ENCODE peak calls at places on chromosomes 16 and 17, in five cellular contexts. G, V, B, O and I are unnamed samples.

GRCh38 chr17:83143817-83144231 is 64.4 kb downstream of the METRNL start:
- DNase-seq in G (peak; percentile 60), V (no peak), B (no peak), O (no peak), I (no peak)

GRCh38 chr17:80297996-80298560 is 37.4 kb downstream of the RNF213 start:
- DNase-seq in G (no peak), V (no peak), B (no peak), O (no peak), I (no peak)

GRCh38 chr17:64196626-64197025 is 66.4 kb downstream of the TEX2 start:
- DNase-seq in G (no peak), V (no peak), B (no peak), O (no peak), I (no peak)

GRCh38 chr17:42683407-42684031 is 1.2 kb downstream of the CNTNAP1 start:
- DNase-seq in G (no peak), V (no peak), B (peak; percentile 23), O (no peak), I (no peak)

GRCh38 chr16:203246-203645 is 23.0 kb downstream of the HBQ1 start:
- DNase-seq in G (no peak), V (no peak), B (no peak), O (no peak), I (no peak)

GRCh38 chr17:10657123-10657522 is at the start of gene MYH3:
- DNase-seq in G (no peak), V (no peak), B (no peak), O (no peak), I (no peak)

GRCh38 chr17:77210331-77210730 is 69.6 kb downstream of the SEC14L1 start:
- DNase-seq in G (peak; percentile 69), V (no peak), B (no peak), O (no peak), I (no peak)

GRCh38 chr16:67027046-67027445 is 1.9 kb upstream of the CBFB start:
- DNase-seq in G (peak; percentile 47), V (no peak), B (no peak), O (no peak), I (no peak)

GRCh38 chr17:64503821-64504768 is 2.0 kb downstream of the DDX5 start:
- DNase-seq in G (no peak), V (no peak), B (no peak), O (no peak), I (no peak)

GRCh38 chr17:30093463-30094147 is 23.0 kb upstream of the NSRP1 start:
- DNase-seq in G (no peak), V (no peak), B (peak; percentile 76), O (peak; percentile 76), I (peak; percentile 58)

GRCh38 chr17:2172447-2172938 is 117.6 kb downstream of the HIC1 start:
- DNase-seq in G (no peak), V (peak; percentile 54), B (no peak), O (no peak), I (no peak)

GRCh38 chr17:4945176-4945943 is 3.0 kb downstream of the PFN1 start:
- DNase-seq in G (peak; percentile 92), V (peak; percentile 84), B (no peak), O (no peak), I (peak; percentile 62)

GRCh38 chr17:9522074-9522473 is 53.5 kb downstream of the STX8 start:
- DNase-seq in G (no peak), V (no peak), B (peak; percentile 49), O (peak; percentile 48), I (peak; percentile 35)

GRCh38 chr17:74922694-74923537 is at the start of gene USH1G:
- DNase-seq in G (no peak), V (no peak), B (peak; percentile 94), O (peak; percentile 48), I (peak; percentile 15)

GRCh38 chr17:74957935-74958549 is 14.5 kb downstream of the HID1 start:
- DNase-seq in G (peak; percentile 89), V (peak; percentile 73), B (peak; percentile 96), O (peak; percentile 78), I (peak; percentile 81)

GRCh38 chr16:67000384-67001158 is 12.2 kb downstream of the CES4A start:
- DNase-seq in G (no peak), V (peak; percentile 66), B (peak; percentile 97), O (peak; percentile 70), I (peak; percentile 56)

GRCh38 chr16:15950167-15950854 is 895 bp downstream of the ABCC1 start:
- DNase-seq in G (no peak), V (peak; percentile 36), B (peak; percentile 68), O (peak; percentile 48), I (peak; percentile 37)

GRCh38 chr16:21608647-21609328 is 9.4 kb downstream of the METTL9 start:
- DNase-seq in G (no peak), V (no peak), B (no peak), O (no peak), I (peak; percentile 53)

GRCh38 chr16:48041861-48042435 is 113.8 kb downstream of the ABCC12 start:
- DNase-seq in G (no peak), V (no peak), B (no peak), O (peak; percentile 9), I (no peak)

GRCh38 chr17:44628234-44629188 is 27.8 kb upstream of the MEIOC start:
- DNase-seq in G (no peak), V (no peak), B (no peak), O (peak; percentile 91), I (no peak)

GRCh38 chr17:50021681-50022370 is 26.8 kb upstream of the DLX3 start:
- DNase-seq in G (no peak), V (peak; percentile 25), B (no peak), O (no peak), I (no peak)

GRCh38 chr17:45675892-45676291 is 108.2 kb upstream of the CRHR1 start:
- DNase-seq in G (no peak), V (no peak), B (no peak), O (no peak), I (no peak)

GRCh38 chr17:51322390-51323029 is 62.2 kb downstream of the UTP18 start:
- DNase-seq in G (no peak), V (no peak), B (peak; percentile 52), O (peak; percentile 46), I (no peak)

GRCh38 chr17:8606415-8606814 is 24.1 kb downstream of the MYH10 start:
- DNase-seq in G (no peak), V (no peak), B (no peak), O (no peak), I (no peak)

GRCh38 chr17:51703364-51704341 is 443.3 kb downstream of the UTP18 start:
- DNase-seq in G (no peak), V (no peak), B (no peak), O (no peak), I (no peak)

GRCh38 chr17:7859028-7859427 is 1.2 kb downstream of the CYB5D1 start:
- DNase-seq in G (no peak), V (no peak), B (no peak), O (no peak), I (no peak)

GRCh38 chr16:71762186-71762585 is 37.7 kb upstream of the PHLPP2 start:
- DNase-seq in G (no peak), V (no peak), B (no peak), O (no peak), I (no peak)

GRCh38 chr16:65101009-65101408 is 20.9 kb downstream of the CDH11 start:
- DNase-seq in G (no peak), V (no peak), B (no peak), O (no peak), I (no peak)

GRCh38 chr16:21663889-21664647 is at the start of gene OTOA:
- DNase-seq in G (peak; percentile 65), V (no peak), B (peak; percentile 74), O (peak; percentile 18), I (no peak)

GRCh38 chr17:27778193-27778592 is 22.1 kb downstream of the NOS2 start:
- DNase-seq in G (no peak), V (no peak), B (no peak), O (no peak), I (no peak)

GRCh38 chr16:1432388-1433262 is 1.7 kb downstream of the PERCC1 start:
- DNase-seq in G (no peak), V (no peak), B (no peak), O (no peak), I (no peak)

GRCh38 chr17:48259710-48260291 is 152.2 kb downstream of the SNX11 start:
- DNase-seq in G (no peak), V (no peak), B (no peak), O (peak; percentile 32), I (no peak)

GRCh38 chr16:85056211-85056748 is 28.7 kb downstream of the KIAA0513 start:
- DNase-seq in G (no peak), V (no peak), B (peak; percentile 46), O (peak; percentile 49), I (peak; percentile 18)
- H3K4me3 ChIP-seq in G (peak overlapping the region; percentile 21), V (no peak overlapping the region), B (no peak overlapping the region), O (no peak overlapping the region), I (no peak overlapping the region)

GRCh38 chr16:87412371-87412995 is 20.3 kb downstream of the MAP1LC3B start:
- DNase-seq in G (no peak), V (no peak), B (no peak), O (no peak), I (no peak)

GRCh38 chr16:87411375-87412271 is 19.5 kb downstream of the MAP1LC3B start:
- DNase-seq in G (no peak), V (no peak), B (no peak), O (no peak), I (no peak)

GRCh38 chr16:87415441-87415840 is 23.3 kb downstream of the MAP1LC3B start:
- DNase-seq in G (no peak), V (no peak), B (no peak), O (no peak), I (no peak)

GRCh38 chr16:87412996-87413421 is 20.9 kb downstream of the MAP1LC3B start:
- DNase-seq in G (no peak), V (no peak), B (no peak), O (no peak), I (no peak)

GRCh38 chr16:87414251-87414680 is 22.1 kb downstream of the MAP1LC3B start:
- DNase-seq in G (no peak), V (no peak), B (no peak), O (no peak), I (no peak)
- H3K36me3 ChIP-seq in G (peaks cover 96% of the 10 kb centered on the region), V (peaks cover 6% of the 10 kb centered on the region), B (peaks cover 45% of the 10 kb centered on the region), O (peaks cover 37% of the 10 kb centered on the region), I (no peaks in the 10 kb centered on the region)

DNA sequence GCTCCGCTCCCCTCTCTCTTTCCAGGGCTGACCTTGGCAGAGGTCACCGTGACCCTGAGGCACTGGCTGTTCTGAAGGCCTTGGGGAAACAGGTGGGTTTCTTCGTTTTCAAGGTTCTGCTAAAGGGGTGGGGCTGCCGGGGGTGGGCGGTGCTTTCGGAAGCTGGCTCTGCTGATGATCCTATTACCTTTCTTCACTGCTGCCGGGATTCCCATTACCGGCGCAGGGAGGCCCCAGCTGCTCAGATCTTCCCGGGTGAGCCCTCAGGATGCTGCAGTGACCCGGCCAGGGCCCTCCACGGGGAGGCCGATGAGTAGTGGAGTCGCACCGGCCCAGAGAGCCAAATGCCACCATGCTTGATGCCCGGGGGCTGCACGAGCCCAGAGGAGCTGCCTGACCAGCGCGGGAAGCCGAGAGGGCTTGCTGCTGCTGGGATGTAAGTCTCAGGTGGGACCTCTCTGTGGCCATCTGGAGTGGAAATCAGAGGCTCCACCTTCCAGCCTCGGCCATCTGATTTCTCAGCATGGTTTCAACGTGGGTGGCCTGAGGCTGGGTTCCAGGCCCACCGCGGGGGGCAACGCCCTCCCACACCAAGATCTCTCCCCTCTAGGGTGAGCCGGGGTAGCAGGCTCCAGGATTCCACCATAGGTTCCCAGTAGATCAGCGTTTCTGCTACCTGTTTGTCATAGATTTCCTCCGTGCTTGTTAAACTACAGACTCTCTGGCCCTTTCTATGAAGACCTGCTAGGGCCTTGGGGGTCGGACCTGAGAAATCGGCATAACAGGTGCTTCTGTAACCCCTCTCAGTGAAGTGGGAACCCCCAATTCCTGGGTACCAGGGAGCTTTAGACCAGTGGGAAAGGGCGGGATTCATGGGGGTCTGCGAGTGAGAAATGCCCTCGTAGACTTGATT is 21.6 kb upstream of the ADCY7 start:
- DNase-seq in G (no peak), V (no peak), B (no peak), O (no peak), I (no peak)
- H3K4me3 ChIP-seq in G (peak overlapping the region; percentile 68), V (no peak overlapping the region), B (peak overlapping the region; percentile 66), O (no peak overlapping the region), I (no peak overlapping the region)

GRCh38 chr17:78857266-78857665 is 16.7 kb upstream of the USP36 start:
- DNase-seq in G (no peak), V (no peak), B (no peak), O (no peak), I (no peak)
- H3K36me3 ChIP-seq in G (peaks cover 47% of the 10 kb centered on the region), V (no peaks in the 10 kb centered on the region), B (peaks cover 68% of the 10 kb centered on the region), O (no peaks in the 10 kb centered on the region), I (no peaks in the 10 kb centered on the region)